ENCODE peak calls at places on chromosome 1, in seven cellular contexts. V, Y, P, N, T, D and M are unnamed samples.

GRCh38 chr1:197268012-197268411 is at the start of gene CRB1:
- DNase-seq in T (peak), V (no peak), Y (no peak), P (no peak), D (peak), N (no peak), M (no peak)

GRCh38 chr1:20153000-20153418 is 13.9 kb downstream of the PLA2G2F start:
- DNase-seq in D (no peak), Y (no peak), V (no peak), N (no peak), T (peak), P (no peak), M (no peak)

GRCh38 chr1:234602334-234603220 is 7.4 kb downstream of the IRF2BP2 start:
- DNase-seq in P (no peak), T (peak), V (no peak), D (peak), Y (no peak), N (no peak), M (no peak)

GRCh38 chr1:239260779-239261286 is 125.5 kb upstream of the CHRM3 start:
- DNase-seq in Y (no peak), D (no peak), T (no peak), P (no peak), V (no peak), N (no peak), M (no peak)

GRCh38 chr1:55213885-55214213 is 1.3 kb downstream of the USP24 start:
- DNase-seq in D (no peak), N (peak), T (no peak), P (peak), V (no peak), Y (no peak), M (no peak)

GRCh38 chr1:183932412-183932811 is 105.1 kb downstream of the COLGALT2 start:
- DNase-seq in N (no peak), D (peak), P (no peak), T (peak), Y (no peak), V (no peak), M (no peak)

GRCh38 chr1:156660752-156661112 is 16.5 kb downstream of the NES start:
- DNase-seq in Y (no peak), N (no peak), P (no peak), T (no peak), V (no peak), D (no peak), M (no peak)

GRCh38 chr1:30516505-30516858 is 206.9 kb downstream of the MATN1 start:
- DNase-seq in N (no peak), Y (no peak), D (no peak), V (no peak), P (no peak), T (no peak), M (no peak)